ENCODE peak calls at places on chromosomes 6 and 20, in six cellular contexts. Y, I, N, S, U and J are unnamed samples.

GRCh38 chr20:32582659-32583580 is 2.2 kb downstream of the NOL4L start:
- DNase-seq in I (peak), Y (no peak), N (peak), S (peak), U (no peak), J (no peak)

GRCh38 chr20:38835792-38836191 is 30.3 kb downstream of the PPP1R16B start:
- DNase-seq in N (no peak), I (no peak), Y (no peak), S (no peak), U (no peak), J (no peak)

GRCh38 chr6:26020983-26021349 is 58.4 kb downstream of the TRIM38 start:
- DNase-seq in Y (no peak), N (peak), I (peak), S (peak), U (no peak), J (peak)

GRCh38 chr6:100281471-100281878 is 183.2 kb downstream of the SIM1 start:
- DNase-seq in U (no peak), N (no peak), Y (no peak), I (peak), S (peak), J (no peak)

GRCh38 chr6:131937219-131937618 is 14.0 kb downstream of the CCN2 start:
- DNase-seq in Y (no peak), S (no peak), N (no peak), U (no peak), I (no peak), J (no peak)

GRCh38 chr6:45697605-45698004 is 318.1 kb downstream of the CLIC5 start:
- DNase-seq in Y (peak), N (no peak), S (no peak), I (no peak), U (no peak), J (no peak)

GRCh38 chr20:63238491-63239126 is 2.9 kb downstream of the BIRC7 start:
- DNase-seq in N (no peak), I (no peak), U (no peak), Y (no peak), S (peak), J (no peak)

GRCh38 chr6:1611572-1612385 is 2.1 kb downstream of the FOXC1 start:
- DNase-seq in I (no peak), N (peak), Y (no peak), S (no peak), U (no peak), J (no peak)

GRCh38 chr20:38573381-38573780 is 7.6 kb upstream of the ADIG start:
- DNase-seq in Y (no peak), I (no peak), N (no peak), U (no peak), S (no peak), J (no peak)

GRCh38 chr6:157224178-157224956 is 99.0 kb downstream of the TMEM242 start:
- DNase-seq in S (peak), N (peak), U (peak), I (no peak), Y (no peak), J (no peak)

GRCh38 chr6:40848038-40848437 is 191.0 kb downstream of the UNC5CL start:
- DNase-seq in U (no peak), N (no peak), S (no peak), Y (no peak), I (no peak), J (no peak)

GRCh38 chr20:4581838-4582237 is 139.9 kb upstream of the PRND start:
- DNase-seq in U (no peak), N (no peak), S (no peak), Y (no peak), I (no peak), J (no peak)

GRCh38 chr6:160634706-160635105 is 29.4 kb downstream of the LPA start:
- DNase-seq in I (no peak), S (no peak), U (no peak), N (no peak), Y (no peak), J (no peak)

GRCh38 chr6:38554700-38555413 is 84.9 kb downstream of the BTBD9 start:
- DNase-seq in Y (peak), I (no peak), U (no peak), S (no peak), N (no peak), J (no peak)

GRCh38 chr6:83221302-83221701 is 28.1 kb downstream of the RWDD2A start:
- DNase-seq in S (no peak), N (no peak), U (no peak), I (no peak), Y (no peak), J (no peak)

GRCh38 chr6:39225946-39226437 is 3.3 kb downstream of the KCNK5 start:
- DNase-seq in Y (no peak), S (no peak), N (no peak), I (no peak), U (no peak), J (no peak)

GRCh38 chr6:42331019-42331418 is 113.4 kb upstream of the MRPS10 start:
- DNase-seq in N (no peak), I (no peak), U (no peak), S (no peak), Y (no peak), J (no peak)

GRCh38 chr20:44463466-44463865 is 12.2 kb upstream of the TTPAL start:
- DNase-seq in U (no peak), I (no peak), S (no peak), Y (no peak), N (no peak), J (no peak)

GRCh38 chr20:43955244-43956191 is 40.9 kb downstream of the TOX2 start:
- DNase-seq in N (no peak), S (no peak), Y (peak), I (no peak), U (no peak), J (no peak)

GRCh38 chr20:18058661-18059467 is 1.1 kb upstream of the OVOL2 start:
- DNase-seq in Y (no peak), I (no peak), S (peak), N (no peak), U (no peak), J (no peak)

GRCh38 chr20:22523499-22524392 is 60.6 kb downstream of the FOXA2 start:
- DNase-seq in I (no peak), S (no peak), Y (no peak), U (no peak), N (no peak), J (peak)

GRCh38 chr6:95249176-95249575 is 328.2 kb upstream of the MANEA start:
- DNase-seq in Y (peak), S (no peak), N (no peak), U (no peak), I (no peak), J (no peak)

GRCh38 chr20:32888636-32889035 is 29.9 kb downstream of the EFCAB8 start:
- DNase-seq in U (no peak), N (no peak), I (no peak), Y (no peak), S (no peak), J (no peak)

GRCh38 chr20:51326241-51326819 is 216.2 kb downstream of the NFATC2 start:
- DNase-seq in U (no peak), S (peak), N (no peak), I (peak), Y (no peak), J (no peak)

GRCh38 chr20:61871160-61871559 is 194.5 kb downstream of the TAF4 start:
- DNase-seq in I (no peak), N (no peak), S (no peak), U (no peak), Y (no peak), J (no peak)

GRCh38 chr6:8810325-8810724 is 375.0 kb upstream of the SLC35B3 start:
- DNase-seq in Y (no peak), I (no peak), N (no peak), S (no peak), U (no peak), J (no peak)

GRCh38 chr20:3923818-3924217 is 34.6 kb downstream of the PANK2 start:
- DNase-seq in Y (no peak), S (no peak), N (no peak), I (no peak), U (no peak), J (no peak)

GRCh38 chr6:34149831-34150400 is 4.0 kb upstream of the GRM4 start:
- DNase-seq in U (no peak), Y (no peak), N (no peak), I (no peak), S (no peak), J (no peak)

GRCh38 chr6:7938562-7939185 is 28.1 kb upstream of the TXNDC5 start:
- DNase-seq in U (no peak), N (no peak), S (no peak), I (no peak), Y (no peak), J (no peak)

GRCh38 chr6:85677243-85677956 is 34.7 kb upstream of the SYNCRIP start:
- DNase-seq in Y (no peak), U (no peak), S (no peak), I (no peak), N (no peak), J (no peak)
- TF ChIP-seq CTCF in Y (peak), U (peak), S (no peak), I (peak), N (no peak), J (peak)

DNA sequence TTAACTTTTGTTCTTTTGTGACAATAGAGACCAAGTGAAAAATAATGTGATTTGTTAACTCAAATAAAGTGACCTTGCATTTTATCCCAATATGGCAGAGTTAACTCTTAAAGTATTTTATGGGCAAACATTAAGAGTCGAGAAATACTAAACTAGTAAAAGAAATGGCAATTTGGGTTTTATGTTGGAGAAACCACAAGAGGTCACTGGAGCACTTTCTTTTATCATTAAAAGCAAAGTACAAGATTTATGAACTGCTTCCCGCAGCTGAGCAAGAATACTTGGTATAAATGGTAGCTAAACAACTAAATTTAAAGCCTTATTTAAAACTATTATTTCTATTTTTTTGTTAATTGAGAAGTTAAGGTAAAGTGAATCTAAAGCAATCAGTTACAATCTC is 33.5 kb upstream of the MCM9 start:
- DNase-seq in U (no peak), S (no peak), I (no peak), N (no peak), Y (no peak), J (no peak)
- TF ChIP-seq CTCF in U (peak), S (peak), I (peak), N (no peak), Y (peak), J (peak)

DNA sequence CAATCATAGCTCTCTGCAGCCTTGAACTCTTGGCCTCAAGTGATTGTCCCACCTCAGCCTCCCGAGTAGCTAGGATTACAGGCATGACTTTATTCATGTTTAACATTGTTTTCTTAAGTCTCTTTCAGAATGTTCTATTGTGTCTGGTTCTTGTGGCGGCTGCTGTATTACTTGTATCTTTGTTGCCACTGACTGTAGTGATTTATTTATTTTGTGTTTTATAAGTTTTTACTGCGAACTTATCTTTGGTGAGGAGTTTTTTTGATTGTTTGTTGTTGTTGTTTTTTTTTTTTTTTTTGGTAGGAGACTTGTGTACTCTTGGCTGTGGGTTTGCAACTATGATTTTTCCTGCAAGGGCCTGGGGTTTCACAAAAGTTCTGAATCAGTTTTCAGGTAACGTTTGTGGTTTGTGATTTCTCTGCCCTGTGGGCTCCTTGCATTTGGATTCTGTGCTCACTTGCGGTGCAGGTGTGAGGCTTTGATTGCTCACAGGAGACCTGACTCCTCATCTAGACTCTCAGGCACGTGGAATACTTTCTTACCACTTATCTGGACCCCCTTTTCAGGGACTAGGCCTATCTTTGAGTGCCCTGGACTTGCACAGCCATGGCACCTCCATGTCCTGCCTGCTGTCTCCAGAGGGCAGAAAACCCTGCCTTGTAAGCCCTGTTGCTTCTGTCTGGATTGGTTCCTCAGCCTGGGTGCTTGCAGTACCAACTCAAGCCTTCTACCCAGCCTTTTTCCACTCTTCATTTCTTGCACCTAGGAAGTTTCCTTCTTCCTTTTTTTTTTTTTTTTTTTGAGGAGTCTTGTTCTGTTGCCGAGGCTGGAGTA is 25.2 kb downstream of the KIF25 start:
- DNase-seq in U (no peak), Y (no peak), I (no peak), S (no peak), N (no peak), J (no peak)
- TF ChIP-seq CTCF in U (no peak), Y (no peak), I (no peak), S (no peak), N (no peak), J (no peak)

DNA sequence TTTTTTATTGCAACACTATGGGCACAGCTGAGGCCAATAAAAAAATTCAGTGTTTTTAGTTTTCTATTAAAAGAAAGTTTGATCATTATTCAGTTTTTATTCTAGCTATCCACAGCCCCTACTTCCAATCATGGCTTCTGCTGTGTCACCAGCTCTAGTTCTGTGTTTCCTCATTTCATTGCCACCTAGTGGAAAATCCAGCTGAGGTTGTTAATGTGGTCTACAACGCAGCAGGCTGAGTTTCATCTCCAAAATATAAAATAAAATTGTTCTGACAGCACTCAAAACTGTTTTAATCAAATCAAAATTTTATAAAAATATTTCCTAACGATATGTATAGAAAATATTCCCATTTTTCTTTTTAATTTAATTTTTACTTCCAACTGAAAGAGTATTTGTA is 13.6 kb downstream of the COL9A1 start:
- DNase-seq in I (no peak), Y (no peak), N (no peak), U (no peak), S (no peak), J (no peak)
- TF ChIP-seq CTCF in I (peak), Y (peak), N (no peak), U (peak), S (peak), J (peak)

GRCh38 chr6:17280552-17281090 is 540 bp upstream of the RBM24 start:
- DNase-seq in S (peak), I (peak), U (peak), Y (no peak), N (no peak), J (peak)
- TF ChIP-seq CTCF in S (peak), I (no peak), U (peak), Y (no peak), N (no peak), J (no peak)

GRCh38 chr20:58975353-58975752 is 5.7 kb upstream of the NELFCD start:
- DNase-seq in U (no peak), Y (no peak), N (no peak), S (no peak), I (no peak), J (no peak)
- TF ChIP-seq CTCF in U (no peak), Y (no peak), N (no peak), S (no peak), I (no peak), J (no peak)

DNA sequence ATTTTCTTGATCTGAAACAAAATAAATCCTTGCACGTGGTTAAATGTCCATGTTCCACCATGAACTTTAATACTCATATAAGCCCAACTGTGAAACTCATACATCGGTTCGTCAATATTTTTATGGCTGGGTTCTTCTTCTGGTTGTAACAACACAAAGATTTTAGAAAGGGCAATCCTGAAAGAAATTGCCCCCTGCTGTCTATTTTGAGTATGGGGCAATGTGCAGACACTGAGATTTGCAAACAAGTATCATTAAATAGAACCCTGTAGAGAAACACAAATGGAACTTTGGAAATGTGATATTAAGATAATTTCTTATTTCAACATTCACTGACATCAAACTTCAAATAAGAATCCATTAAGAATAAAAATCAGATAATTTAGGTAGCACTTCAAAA is 80.2 kb upstream of the PHACTR1 start:
- DNase-seq in N (no peak), I (no peak), Y (no peak), U (no peak), S (no peak), J (no peak)
- TF ChIP-seq CTCF in N (no peak), I (peak), Y (peak), U (peak), S (peak), J (peak)

GRCh38 chr20:56621730-56622129 is 7.4 kb upstream of the TFAP2C start:
- DNase-seq in I (no peak), S (no peak), U (no peak), N (no peak), Y (no peak), J (no peak)
- TF ChIP-seq CTCF in I (no peak), S (no peak), U (no peak), N (no peak), Y (no peak), J (no peak)